ENCODE peak calls at places on chromosomes 7 and 10, in seven cellular contexts. S is lung, Z is transverse colon, E is adrenal gland, A is cardiac muscle cell, B is HL-60, M is OCI-LY7. C is an unnamed sample.

GRCh38 chr10:16986406-16987128 is 143.0 kb downstream of the CUBN start:
- DNase-seq in S (no peak), Z (no peak), E (no peak), A (peak; percentile 57), B (no peak), M (no peak), C (no peak)

GRCh38 chr10:83539528-83540308 is 599.6 kb upstream of the GHITM start:
- DNase-seq in S (no peak), Z (peak; percentile 30), E (no peak), A (peak; percentile 70), B (no peak), M (no peak), C (peak; percentile 86)

GRCh38 chr7:27519801-27520200 is 142.9 kb downstream of the HIBADH start:
- DNase-seq in S (peak; percentile 7), Z (no peak), E (no peak), A (no peak), B (no peak), M (no peak), C (no peak)

GRCh38 chr10:62528441-62528840 is 154.3 kb downstream of the ZNF365 start:
- DNase-seq in S (no peak), Z (no peak), E (no peak), A (no peak), B (no peak), M (peak; percentile 90), C (peak; percentile 80)

GRCh38 chr7:139871820-139872219 is 42.8 kb downstream of the TBXAS1 start:
- DNase-seq in S (no peak), Z (no peak), E (no peak), A (peak; percentile 25), B (no peak), M (no peak), C (no peak)

GRCh38 chr7:150450491-150450992 is at the start of gene GIMAP8:
- DNase-seq in S (peak; percentile 60), Z (peak; percentile 48), E (peak; percentile 72), A (peak; percentile 4), B (peak; percentile 29), M (no peak), C (peak; percentile 82)

GRCh38 chr7:73461782-73462285 is 28.3 kb downstream of the FZD9 start:
- DNase-seq in S (no peak), Z (no peak), E (no peak), A (no peak), B (no peak), M (no peak), C (no peak)

GRCh38 chr7:132059141-132059540 is 502.7 kb upstream of the PODXL start:
- DNase-seq in S (no peak), Z (no peak), E (no peak), A (no peak), B (no peak), M (no peak), C (peak; percentile 39)

GRCh38 chr10:45580781-45581496 is 91.6 kb downstream of the ZFAND4 start:
- DNase-seq in S (no peak), Z (peak; percentile 47), E (no peak), A (no peak), B (no peak), M (peak; percentile 23), C (peak; percentile 61)

GRCh38 chr7:47635091-47636090 is 53.5 kb upstream of the TNS3 start:
- DNase-seq in S (peak; percentile 68), Z (peak; percentile 64), E (peak; percentile 35), A (no peak), B (no peak), M (no peak), C (no peak)

GRCh38 chr7:108497082-108497725 is 28.7 kb downstream of the PNPLA8 start:
- DNase-seq in S (peak; percentile 32), Z (peak; percentile 21), E (peak; percentile 73), A (peak; percentile 72), B (peak; percentile 54), M (peak; percentile 77), C (peak; percentile 61)

GRCh38 chr7:32108651-32109050 is 38.4 kb upstream of the PDE1C start:
- DNase-seq in S (no peak), Z (no peak), E (no peak), A (no peak), B (no peak), M (no peak), C (no peak)

GRCh38 chr7:13774976-13775375 is 214.5 kb downstream of the ETV1 start:
- DNase-seq in S (no peak), Z (no peak), E (no peak), A (no peak), B (no peak), M (no peak), C (no peak)

GRCh38 chr7:157826566-157826965 is 489.8 kb downstream of the DNAJB6 start:
- DNase-seq in S (no peak), Z (no peak), E (no peak), A (no peak), B (no peak), M (no peak), C (no peak)

GRCh38 chr10:59360605-59361515 is 1.5 kb downstream of the FAM13C start:
- DNase-seq in S (no peak), Z (no peak), E (peak; percentile 45), A (peak; percentile 32), B (no peak), M (no peak), C (no peak)

GRCh38 chr10:75651452-75651851 is 220.0 kb downstream of the LRMDA start:
- DNase-seq in S (no peak), Z (peak; percentile 49), E (no peak), A (no peak), B (peak; percentile 42), M (no peak), C (peak; percentile 20)

GRCh38 chr7:128891110-128891941 is 19.2 kb downstream of the KCP start:
- DNase-seq in S (no peak), Z (no peak), E (no peak), A (no peak), B (no peak), M (no peak), C (no peak)

GRCh38 chr7:131934452-131934851 is 378.0 kb upstream of the PODXL start:
- DNase-seq in S (no peak), Z (no peak), E (no peak), A (no peak), B (no peak), M (no peak), C (no peak)

GRCh38 chr10:115980470-115980869 is 292.5 kb downstream of the GFRA1 start:
- DNase-seq in S (no peak), Z (no peak), E (no peak), A (no peak), B (no peak), M (no peak), C (no peak)

GRCh38 chr7:27201231-27202017 is 1.5 kb upstream of the HOXA13 start:
- DNase-seq in S (no peak), Z (no peak), E (no peak), A (no peak), B (peak; percentile 46), M (peak; percentile 38), C (no peak)

GRCh38 chr10:125144693-125145623 is 15.4 kb downstream of the CTBP2 start:
- DNase-seq in S (no peak), Z (no peak), E (peak; percentile 54), A (peak; percentile 72), B (peak; percentile 44), M (peak; percentile 21), C (peak; percentile 25)

GRCh38 chr10:8056891-8057331 is 2.4 kb downstream of the GATA3 start:
- DNase-seq in S (no peak), Z (no peak), E (no peak), A (no peak), B (no peak), M (peak; percentile 30), C (peak; percentile 57)

GRCh38 chr7:156895024-156895780 is 2.2 kb upstream of the LMBR1 start:
- DNase-seq in S (peak; percentile 45), Z (no peak), E (peak; percentile 52), A (no peak), B (peak; percentile 98), M (peak; percentile 16), C (no peak)

GRCh38 chr7:97020601-97021442 is 3.8 kb downstream of the DLX5 start:
- DNase-seq in S (no peak), Z (no peak), E (no peak), A (no peak), B (no peak), M (no peak), C (no peak)

GRCh38 chr7:77855371-77856083 is 57.0 kb downstream of the PHTF2 start:
- DNase-seq in S (peak; percentile 38), Z (no peak), E (peak; percentile 42), A (peak; percentile 82), B (no peak), M (no peak), C (no peak)

GRCh38 chr7:96499532-96499931 is 177.6 kb upstream of the SLC25A13 start:
- DNase-seq in S (no peak), Z (no peak), E (no peak), A (no peak), B (no peak), M (no peak), C (no peak)

GRCh38 chr7:16115374-16115773 is 306.0 kb downstream of the CRPPA start:
- DNase-seq in S (no peak), Z (no peak), E (no peak), A (no peak), B (no peak), M (no peak), C (no peak)

GRCh38 chr7:16114071-16114470 is 307.3 kb downstream of the CRPPA start:
- DNase-seq in S (no peak), Z (no peak), E (no peak), A (no peak), B (no peak), M (peak; percentile 2), C (no peak)

GRCh38 chr7:16113058-16113457 is 308.3 kb downstream of the CRPPA start:
- DNase-seq in S (no peak), Z (no peak), E (no peak), A (no peak), B (no peak), M (no peak), C (no peak)

GRCh38 chr7:16114633-16115032 is 306.7 kb downstream of the CRPPA start:
- DNase-seq in S (no peak), Z (no peak), E (no peak), A (peak; percentile 78), B (no peak), M (no peak), C (no peak)
- TF ChIP-seq CTCF in S (no peak), Z (no peak), E (no peak), A (peak; percentile 45), B (no peak), M (peak; percentile 49), C (no peak)

DNA sequence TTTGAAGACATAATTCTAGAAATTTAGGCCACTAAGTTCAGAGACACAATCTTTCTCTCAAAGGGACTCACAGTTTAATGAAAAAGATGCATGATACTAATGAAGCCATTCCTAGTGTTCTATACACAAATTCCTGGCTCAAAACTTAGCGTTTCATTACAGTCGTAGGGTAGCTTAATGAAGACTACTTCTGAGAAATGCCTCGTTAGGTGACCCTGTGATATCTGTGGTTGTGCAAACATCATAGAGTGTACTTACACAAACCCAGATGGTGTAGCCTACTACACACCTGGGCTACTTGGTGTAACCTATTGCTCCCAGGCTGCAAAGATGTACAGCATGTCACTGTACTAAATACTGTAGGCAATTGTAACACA is 488 bp upstream of the CHCHD3 start:
- DNase-seq in S (no peak), Z (no peak), E (no peak), A (no peak), B (peak; percentile 2), M (no peak), C (no peak)
- H3K4me3 ChIP-seq in S (no peak overlapping the region), Z (no peak overlapping the region), E (no peak overlapping the region), A (no peak overlapping the region), B (no peak overlapping the region), M (no peak overlapping the region), C (peak overlapping the region; percentile 35)

GRCh38 chr10:79153753-79154152 is 85.0 kb downstream of the ZMIZ1 start:
- DNase-seq in S (no peak), Z (no peak), E (peak; percentile 85), A (no peak), B (no peak), M (no peak), C (no peak)
- TF ChIP-seq CTCF in S (no peak), Z (no peak), E (peak; percentile 31), A (no peak), B (no peak), M (no peak), C (no peak)

GRCh38 chr10:33523236-33523792 is 188.8 kb upstream of the NRP1 start:
- DNase-seq in S (no peak), Z (no peak), E (no peak), A (no peak), B (no peak), M (no peak), C (no peak)
- H3K4me3 ChIP-seq in S (no peak overlapping the region), Z (no peak overlapping the region), E (no peak overlapping the region), A (no peak overlapping the region), B (no peak overlapping the region), M (no peak overlapping the region), C (no peak overlapping the region)

C was measured in GM12865.